ENCODE peak calls at places on chromosomes 7 and 10, in ten cellular contexts. G is brain microvascular endothelial cell; N is hepatocyte; V is CD8-positive, alpha-beta memory T cell; Y is fibroblast of lung; P is uterus; J is lower lobe of right lung; D is vagina; O is CD8-positive, alpha-beta T cell; S is ovary. Q is an unnamed sample.
A peak's percentile ranks its signal among the peaks of the same experiment; 100 is the strongest.

GRCh38 chr10:49431426-49431825 is 35.5 kb upstream of the DRGX start:
- DNase-seq in O (no peak), J (no peak), S (no peak), N (no peak), Y (no peak), P (no peak), D (no peak), G (no peak), V (no peak), Q (no peak)

GRCh38 chr10:89373916-89374711 is 3.7 kb upstream of the IFIT1B start:
- DNase-seq in O (no peak), G (peak; percentile 91), S (peak; percentile 88), D (peak; percentile 93), V (no peak), Y (peak; percentile 99), J (peak; percentile 62), P (peak; percentile 89), N (peak; percentile 69), Q (peak; percentile 98)

GRCh38 chr7:75695036-75695435 is 43.7 kb downstream of the HIP1 start:
- DNase-seq in D (no peak), S (no peak), Y (no peak), J (no peak), N (no peak), V (no peak), O (no peak), G (no peak), P (no peak), Q (no peak)

GRCh38 chr7:133984023-133984422 is 143.1 kb upstream of the LRGUK start:
- DNase-seq in O (no peak), V (no peak), Y (no peak), S (no peak), N (no peak), G (no peak), P (no peak), J (no peak), D (no peak), Q (no peak)

GRCh38 chr10:104333728-104334373 is 4.4 kb downstream of the ITPRIP start:
- DNase-seq in Y (peak; percentile 8), D (peak; percentile 84), V (no peak), J (no peak), S (peak; percentile 20), N (no peak), G (no peak), O (no peak), P (no peak), Q (peak; percentile 49)

GRCh38 chr10:878333-878753 is 53.2 kb downstream of the LARP4B start:
- DNase-seq in P (peak; percentile 59), O (no peak), G (no peak), D (peak; percentile 89), S (no peak), Y (peak; percentile 89), N (no peak), V (no peak), J (no peak), Q (no peak)

GRCh38 chr10:92492748-92493240 is 81.1 kb downstream of the IDE start:
- DNase-seq in O (no peak), S (no peak), P (no peak), G (no peak), Y (no peak), D (no peak), N (no peak), J (no peak), V (no peak), Q (no peak)

GRCh38 chr10:30992671-30993070 is 39.0 kb downstream of the ZNF438 start:
- DNase-seq in D (no peak), N (no peak), J (no peak), S (no peak), G (no peak), P (no peak), Y (no peak), O (no peak), V (no peak), Q (no peak)

GRCh38 chr7:157782041-157782440 is 445.2 kb downstream of the DNAJB6 start:
- DNase-seq in N (no peak), G (no peak), J (no peak), P (no peak), O (no peak), V (no peak), Y (no peak), D (no peak), S (no peak), Q (no peak)

GRCh38 chr7:132650498-132650897 is 74.2 kb upstream of the PLXNA4 start:
- DNase-seq in O (no peak), J (no peak), Y (peak; percentile 18), D (peak; percentile 11), N (peak; percentile 21), G (peak; percentile 72), S (no peak), P (no peak), V (no peak), Q (no peak)

GRCh38 chr7:98674461-98674860 is 57.4 kb downstream of the NPTX2 start:
- DNase-seq in G (no peak), S (no peak), O (no peak), D (no peak), Y (no peak), P (no peak), J (no peak), N (no peak), V (no peak), Q (no peak)

GRCh38 chr7:121744319-121744718 is 128.6 kb upstream of the PTPRZ1 start:
- DNase-seq in O (no peak), N (no peak), Y (no peak), G (no peak), P (no peak), S (no peak), D (no peak), V (no peak), J (no peak), Q (no peak)

GRCh38 chr7:123143206-123143605 is 56.6 kb downstream of the SLC13A1 start:
- DNase-seq in D (no peak), N (no peak), Y (no peak), P (no peak), S (no peak), V (no peak), G (no peak), O (no peak), J (no peak), Q (no peak)

DNA sequence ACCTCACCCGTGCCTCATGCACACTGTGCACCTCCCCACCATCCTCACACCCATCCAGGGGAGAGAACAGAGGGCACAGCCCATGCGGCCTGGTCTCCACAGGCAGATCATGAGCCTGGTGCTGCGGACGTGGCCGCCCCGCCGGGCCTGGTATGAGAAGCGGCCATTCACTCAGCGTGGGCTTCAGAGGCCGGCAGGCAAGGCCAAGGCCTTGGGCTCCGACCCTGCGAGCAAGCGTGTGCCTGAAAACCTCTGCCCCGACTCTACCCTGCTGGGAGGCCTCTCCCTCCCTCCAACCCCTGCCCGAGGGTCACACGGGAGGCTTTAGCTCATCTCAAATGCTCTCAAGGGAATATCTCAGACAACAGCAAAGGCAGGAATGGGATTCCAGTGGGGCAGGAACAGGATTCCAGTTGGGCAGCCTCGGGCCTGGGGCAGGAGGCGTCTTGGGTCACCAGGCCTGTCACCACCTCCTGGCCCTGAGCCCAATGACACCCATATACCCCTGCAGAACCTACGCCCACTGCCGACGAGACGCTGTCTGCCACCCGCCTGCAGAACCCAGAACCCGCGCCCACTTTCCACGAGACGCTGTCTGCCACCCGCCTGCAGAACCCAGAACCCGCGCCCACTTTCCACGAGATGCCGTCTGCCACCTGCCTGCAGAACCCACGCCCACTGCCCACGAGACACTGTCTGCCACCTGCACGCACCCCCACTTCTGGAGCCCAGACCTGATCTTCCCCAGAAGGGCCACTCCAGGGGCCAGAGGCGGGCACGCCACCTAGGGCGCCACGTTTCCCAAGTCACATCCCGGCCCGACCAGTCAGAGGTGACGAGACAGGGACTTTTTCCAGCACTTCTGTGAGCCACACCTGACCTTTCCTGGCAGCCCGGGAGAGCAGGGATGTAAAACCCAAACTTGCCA is 38.9 kb downstream of the ADAP1 start:
- DNase-seq in N (no peak), D (no peak), O (no peak), S (no peak), P (no peak), V (no peak), Y (no peak), G (no peak), J (no peak), Q (no peak)
- H3K27ac ChIP-seq in N (no peak overlapping the region), D (no peak overlapping the region), O (no peak overlapping the region), S (no peak overlapping the region), P (no peak overlapping the region), V (no peak overlapping the region), Y (no peak overlapping the region), G (no peak overlapping the region), J (no peak overlapping the region), Q (no peak overlapping the region)

DNA sequence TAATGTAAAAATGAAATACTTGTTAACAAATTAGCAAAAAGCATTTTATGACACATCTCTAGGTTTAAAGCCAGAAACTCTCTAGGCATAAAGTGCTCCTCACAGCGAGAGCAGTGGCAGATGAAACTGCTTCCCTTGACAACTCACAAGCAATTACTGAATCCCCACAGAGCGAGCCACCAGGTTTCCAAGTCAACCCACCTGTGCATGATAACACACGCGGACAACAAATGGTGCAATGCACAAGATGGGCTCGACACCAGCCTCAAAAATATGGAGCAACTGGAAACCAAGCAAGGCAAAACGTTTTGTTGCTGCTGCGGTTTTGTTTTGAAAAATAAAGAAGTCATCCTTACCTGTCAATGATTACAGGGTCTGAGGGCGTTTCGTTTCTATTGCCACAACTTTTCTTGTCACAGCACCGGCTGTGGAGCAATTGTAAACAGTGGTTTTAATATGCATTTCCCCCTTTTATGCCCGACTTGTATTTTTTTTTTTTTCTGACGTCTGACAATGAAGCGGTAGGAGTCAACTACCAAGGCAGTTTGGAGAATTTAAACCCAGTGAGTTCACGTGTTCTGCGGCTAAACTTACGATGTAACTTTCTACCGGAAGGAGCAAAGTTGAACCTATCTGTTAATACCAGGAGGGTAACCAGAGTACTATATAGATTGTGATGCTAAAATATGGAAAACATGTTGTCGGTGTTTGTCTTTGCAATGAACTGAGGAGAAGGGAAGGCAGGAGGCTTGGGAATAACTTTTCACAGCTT is 7.0 kb downstream of the EBF3 start:
- DNase-seq in G (no peak), P (no peak), S (no peak), D (no peak), O (no peak), V (no peak), Y (no peak), J (no peak), N (no peak), Q (no peak)
- H3K4me3 ChIP-seq in G (no peak overlapping the region), P (no peak overlapping the region), S (no peak overlapping the region), D (no peak overlapping the region), O (no peak overlapping the region), V (no peak overlapping the region), Y (no peak overlapping the region), J (no peak overlapping the region), N (no peak overlapping the region), Q (no peak overlapping the region)

GRCh38 chr10:46014683-46015405 is 15.6 kb downstream of the NCOA4 start:
- DNase-seq in D (no peak), Y (peak; percentile 87), O (no peak), S (no peak), V (no peak), P (no peak), N (no peak), G (peak; percentile 38), J (no peak), Q (no peak)
- H3K27ac ChIP-seq in D (no peak overlapping the region), Y (peak overlapping the region; percentile 70), O (no peak overlapping the region), S (no peak overlapping the region), V (no peak overlapping the region), P (no peak overlapping the region), N (no peak overlapping the region), G (peak overlapping the region; percentile 43), J (no peak overlapping the region), Q (no peak overlapping the region)

DNA sequence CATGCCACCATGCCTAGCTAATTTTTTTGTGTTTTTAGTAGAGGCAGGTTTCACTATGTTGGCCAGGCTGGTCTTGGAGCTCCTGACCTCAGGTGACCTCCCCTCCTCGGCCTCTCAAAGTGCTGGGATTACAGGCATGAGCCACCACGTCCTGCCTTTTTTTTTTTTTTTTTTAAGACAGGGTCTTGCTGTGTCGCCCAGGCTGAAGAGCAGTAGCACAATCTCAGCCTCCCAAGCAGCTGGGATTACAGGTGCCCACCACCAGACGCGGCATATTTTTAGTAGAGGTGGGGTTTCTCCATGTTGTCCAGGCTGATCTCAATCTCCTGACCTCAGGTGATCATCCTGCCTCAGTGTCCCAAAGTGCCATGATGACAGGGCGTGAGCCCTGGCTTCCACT is 14.4 kb upstream of the SRPK2 start:
- DNase-seq in V (no peak), Y (no peak), N (no peak), S (no peak), G (no peak), J (no peak), P (no peak), D (no peak), O (no peak), Q (no peak)
- H3K4me3 ChIP-seq in V (no peak overlapping the region), Y (no peak overlapping the region), N (no peak overlapping the region), S (no peak overlapping the region), G (no peak overlapping the region), J (no peak overlapping the region), P (no peak overlapping the region), D (no peak overlapping the region), O (no peak overlapping the region), Q (no peak overlapping the region)

Q was measured in adrenal gland.